ENCODE peak calls at places on chromosomes 3 and 15, in eight cellular contexts. O, Y, C, D, E, U, A and J are unnamed samples.

GRCh38 chr15:36903195-36903594 is 197.2 kb downstream of the MEIS2 start:
- DNase-seq in O (no peak), Y (no peak), C (no peak), D (no peak), E (no peak), U (no peak), A (no peak), J (no peak)

GRCh38 chr3:37993811-37994638 is 3.4 kb downstream of the VILL start:
- DNase-seq in O (peak; percentile 84), Y (peak; percentile 93), C (peak; percentile 77), D (peak; percentile 56), E (peak; percentile 52), U (peak; percentile 19), A (peak; percentile 95), J (peak; percentile 88)

GRCh38 chr3:32292085-32292796 is 53.8 kb downstream of the CMTM8 start:
- DNase-seq in O (no peak), Y (no peak), C (peak; percentile 77), D (no peak), E (no peak), U (no peak), A (no peak), J (no peak)

GRCh38 chr3:50486219-50486888 is 17.1 kb downstream of the CACNA2D2 start:
- DNase-seq in O (no peak), Y (no peak), C (no peak), D (no peak), E (no peak), U (no peak), A (no peak), J (no peak)

GRCh38 chr3:192892981-192893827 is 24.5 kb downstream of the MB21D2 start:
- DNase-seq in O (no peak), Y (peak; percentile 78), C (peak; percentile 91), D (peak; percentile 21), E (no peak), U (no peak), A (no peak), J (no peak)

GRCh38 chr3:112514527-112515128 is 15.4 kb upstream of the BTLA start:
- DNase-seq in O (no peak), Y (no peak), C (no peak), D (no peak), E (no peak), U (no peak), A (no peak), J (no peak)

GRCh38 chr3:123421353-123422174 is 27.3 kb downstream of the ADCY5 start:
- DNase-seq in O (peak; percentile 71), Y (no peak), C (peak; percentile 58), D (peak; percentile 59), E (no peak), U (no peak), A (no peak), J (peak; percentile 49)

GRCh38 chr15:48823237-48823636 is 12.4 kb upstream of the CEP152 start:
- DNase-seq in O (no peak), Y (no peak), C (no peak), D (no peak), E (no peak), U (no peak), A (no peak), J (no peak)

GRCh38 chr3:61943975-61944374 is 382.6 kb downstream of the PTPRG start:
- DNase-seq in O (no peak), Y (no peak), C (no peak), D (no peak), E (no peak), U (no peak), A (no peak), J (no peak)

GRCh38 chr3:132347095-132347494 is 29.9 kb downstream of the ACP3 start:
- DNase-seq in O (no peak), Y (no peak), C (peak; percentile 78), D (no peak), E (peak; percentile 28), U (no peak), A (no peak), J (no peak)

GRCh38 chr3:102083469-102083868 is 234.2 kb downstream of the NFKBIZ start:
- DNase-seq in O (no peak), Y (no peak), C (no peak), D (no peak), E (no peak), U (no peak), A (no peak), J (no peak)
- H3K4me3 ChIP-seq in O (no peak overlapping the region), Y (no peak overlapping the region), C (no peak overlapping the region), D (no peak overlapping the region), E (no peak overlapping the region), U (no peak overlapping the region), A (no peak overlapping the region), J (no peak overlapping the region)

GRCh38 chr3:9946112-9947024 is 5.8 kb downstream of the PRRT3 start:
- DNase-seq in O (peak; percentile 89), Y (peak; percentile 96), C (peak; percentile 93), D (peak; percentile 75), E (peak; percentile 92), U (peak; percentile 36), A (peak; percentile 96), J (peak; percentile 90)
- TF ChIP-seq POLR2A in O (peak; percentile 38), Y (peak; percentile 30), C (peak; percentile 39), D (no peak), E (no peak), U (peak; percentile 52), A (no peak), J (peak; percentile 51)

DNA sequence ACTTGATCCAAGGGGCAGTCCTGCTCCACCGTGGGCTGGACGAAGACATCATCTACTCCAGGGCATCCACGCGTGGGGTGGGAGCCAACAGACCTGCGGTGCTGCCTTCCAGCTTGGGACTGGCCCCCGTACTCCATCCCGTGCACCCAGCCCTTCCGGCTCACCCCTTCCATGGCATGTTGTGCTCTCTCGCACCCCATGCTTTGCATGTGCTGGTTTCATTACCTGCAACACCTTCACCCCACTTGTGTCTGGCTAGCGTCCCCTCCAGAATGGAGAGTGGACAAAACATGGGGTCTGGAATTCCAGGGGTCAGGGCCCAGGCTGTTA is 30.2 kb downstream of the SEMA7A start:
- DNase-seq in O (no peak), Y (no peak), C (no peak), D (no peak), E (no peak), U (no peak), A (no peak), J (no peak)
- H3K4me1 ChIP-seq in O (peaks cover 31% of the 10 kb centered on the region), Y (no peaks in the 10 kb centered on the region), C (peaks cover 3% of the 10 kb centered on the region), D (no peaks in the 10 kb centered on the region), E (peaks cover 44% of the 10 kb centered on the region), U (peaks cover 8% of the 10 kb centered on the region), A (peaks cover 100% of the 10 kb centered on the region), J (no peaks in the 10 kb centered on the region)

GRCh38 chr15:81264072-81264857 is 59.7 kb downstream of the STARD5 start:
- DNase-seq in O (no peak), Y (no peak), C (no peak), D (no peak), E (no peak), U (no peak), A (no peak), J (no peak)

GRCh38 chr15:81263477-81263876 is 60.5 kb downstream of the STARD5 start:
- DNase-seq in O (no peak), Y (no peak), C (no peak), D (no peak), E (no peak), U (no peak), A (no peak), J (no peak)

GRCh38 chr15:81265256-81265943 is 58.5 kb downstream of the STARD5 start:
- DNase-seq in O (no peak), Y (no peak), C (no peak), D (no peak), E (no peak), U (no peak), A (no peak), J (no peak)

GRCh38 chr15:81268340-81268739 is 55.6 kb downstream of the STARD5 start:
- DNase-seq in O (no peak), Y (no peak), C (no peak), D (no peak), E (no peak), U (no peak), A (no peak), J (no peak)

DNA sequence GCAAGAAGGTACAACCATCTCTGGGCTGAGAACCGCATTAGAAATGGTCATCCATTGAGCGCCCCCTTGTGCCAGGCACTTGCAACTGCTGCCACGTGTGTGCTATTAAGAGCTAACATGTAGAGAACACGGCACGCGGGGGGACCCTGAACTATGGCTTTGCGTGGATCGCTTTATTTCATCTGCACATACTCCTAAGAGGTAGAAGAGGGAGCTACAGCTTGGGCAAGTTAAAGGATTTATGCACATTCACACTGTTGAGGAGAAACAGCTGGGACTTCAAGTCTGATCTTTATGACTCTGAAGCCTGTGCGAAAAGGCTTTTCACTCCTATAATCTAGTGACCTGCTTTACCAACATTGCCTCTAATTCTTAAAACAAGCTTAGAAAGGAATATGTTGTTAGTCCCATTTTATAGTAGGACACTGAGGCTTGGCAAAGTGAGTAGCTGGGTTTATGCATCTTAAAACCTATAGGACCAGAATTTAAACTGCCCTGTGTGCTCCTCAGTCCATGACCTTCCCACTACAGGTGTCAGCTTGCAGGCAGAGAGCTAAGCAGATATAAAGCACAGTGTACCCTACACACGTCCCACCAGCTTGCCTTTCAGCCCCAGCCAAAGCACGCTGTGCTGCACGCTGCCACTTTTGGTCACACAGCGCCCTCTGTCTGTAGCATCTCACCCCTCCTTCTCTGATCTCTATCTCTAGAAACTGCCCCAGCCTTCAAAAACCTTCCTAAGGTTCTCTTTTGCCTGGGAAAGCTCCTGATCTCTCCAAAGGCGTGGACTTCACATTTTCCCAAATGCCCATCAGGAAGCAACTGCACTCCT is 57.8 kb downstream of the STARD5 start:
- DNase-seq in O (peak; percentile 82), Y (peak; percentile 90), C (peak; percentile 86), D (peak; percentile 71), E (peak; percentile 83), U (peak; percentile 15), A (peak; percentile 93), J (peak; percentile 82)
- H3K4me3 ChIP-seq in O (no peak overlapping the region), Y (no peak overlapping the region), C (no peak overlapping the region), D (no peak overlapping the region), E (no peak overlapping the region), U (no peak overlapping the region), A (no peak overlapping the region), J (peak overlapping the region; percentile 37)

GRCh38 chr15:66502491-66502890 is 2.2 kb downstream of the RPL4 start:
- DNase-seq in O (no peak), Y (no peak), C (no peak), D (no peak), E (no peak), U (no peak), A (no peak), J (no peak)
- TF ChIP-seq POLR2A in O (no peak), Y (no peak), C (no peak), D (no peak), E (no peak), U (no peak), A (no peak), J (no peak)

GRCh38 chr3:178562869-178563232 is 26.6 kb downstream of the KCNMB2 start:
- DNase-seq in O (no peak), Y (no peak), C (no peak), D (no peak), E (no peak), U (no peak), A (no peak), J (no peak)
- H3K4me1 ChIP-seq in O (peaks cover 5% of the 10 kb centered on the region), Y (no peaks in the 10 kb centered on the region), C (no peaks in the 10 kb centered on the region), D (no peaks in the 10 kb centered on the region), E (no peaks in the 10 kb centered on the region), U (no peaks in the 10 kb centered on the region), A (no peaks in the 10 kb centered on the region), J (no peaks in the 10 kb centered on the region)

DNA sequence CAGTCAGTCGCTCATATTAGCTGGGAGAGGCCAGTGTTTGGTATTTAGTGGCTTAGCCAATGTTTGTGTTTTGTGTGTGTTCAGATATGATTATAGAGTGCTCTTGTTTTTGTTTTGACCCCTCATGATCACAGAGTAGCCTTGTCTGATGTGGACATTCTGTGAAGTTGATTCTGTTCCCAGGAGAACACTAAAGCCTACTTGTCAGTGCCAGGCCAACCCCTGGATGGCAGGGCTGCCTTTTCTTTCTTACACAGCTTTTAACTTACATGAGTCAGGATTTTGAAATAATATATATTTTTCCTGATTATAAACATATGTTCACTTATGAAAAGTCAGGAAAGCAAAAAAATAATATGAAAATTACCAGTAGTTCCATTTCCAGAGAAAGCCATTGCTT is 11.9 kb downstream of the CFAP161 start:
- DNase-seq in O (no peak), Y (no peak), C (no peak), D (no peak), E (no peak), U (no peak), A (no peak), J (no peak)
- H3K4me3 ChIP-seq in O (no peak overlapping the region), Y (no peak overlapping the region), C (no peak overlapping the region), D (no peak overlapping the region), E (no peak overlapping the region), U (no peak overlapping the region), A (no peak overlapping the region), J (no peak overlapping the region)